ENCODE peak calls at places on chromosomes 5 and 9, in six cellular contexts. B is foreskin fibroblast, P is heart right ventricle, C is B cell, X is ovary, E is right lobe of liver. F is an unnamed sample.

GRCh38 chr5:153584561-153585359 is 94.3 kb downstream of the GRIA1 start:
- DNase-seq in C (no peak), X (no peak), P (no peak), B (peak; percentile 38), E (no peak), F (no peak)

GRCh38 chr9:107282268-107282667 is 811 bp upstream of the RAD23B start:
- DNase-seq in P (no peak), E (no peak), C (no peak), X (no peak), B (no peak), F (no peak)

GRCh38 chr9:129258124-129258822 is 80.2 kb upstream of the IER5L start:
- DNase-seq in E (peak; percentile 81), X (peak; percentile 97), P (peak; percentile 91), B (peak; percentile 87), C (peak; percentile 86), F (peak; percentile 82)

GRCh38 chr9:137314561-137315560 is 12.8 kb upstream of the NRARP start:
- DNase-seq in C (peak; percentile 57), B (no peak), P (no peak), X (peak; percentile 30), E (no peak), F (peak; percentile 32)

GRCh38 chr5:107459637-107460036 is 211.1 kb downstream of the EFNA5 start:
- DNase-seq in X (no peak), E (no peak), C (no peak), B (no peak), P (no peak), F (no peak)

GRCh38 chr5:135188233-135188909 is 154.3 kb upstream of the PITX1 start:
- DNase-seq in P (no peak), X (no peak), E (no peak), B (no peak), C (no peak), F (no peak)

GRCh38 chr9:70367305-70367930 is 47.0 kb downstream of the KLF9 start:
- DNase-seq in C (no peak), P (no peak), B (peak; percentile 21), E (no peak), X (no peak), F (no peak)

GRCh38 chr5:34001231-34001935 is 6.5 kb downstream of the AMACR start:
- DNase-seq in B (no peak), X (no peak), C (no peak), P (no peak), E (peak; percentile 83), F (no peak)

GRCh38 chr5:40436535-40437237 is 243.0 kb upstream of the PTGER4 start:
- DNase-seq in B (no peak), P (no peak), X (no peak), E (no peak), C (peak; percentile 31), F (peak; percentile 44)

GRCh38 chr5:41788800-41789395 is 81.3 kb downstream of the OXCT1 start:
- DNase-seq in X (no peak), P (peak; percentile 16), C (no peak), B (peak; percentile 25), E (no peak), F (no peak)

GRCh38 chr9:124164800-124165199 is 92.9 kb upstream of the NEK6 start:
- DNase-seq in P (peak; percentile 8), B (no peak), X (no peak), C (no peak), E (no peak), F (no peak)

GRCh38 chr9:129253820-129254381 is 75.8 kb upstream of the IER5L start:
- DNase-seq in P (peak; percentile 82), E (no peak), C (no peak), X (peak; percentile 92), B (no peak), F (no peak)

GRCh38 chr5:178690208-178690607 is 40.3 kb downstream of the ZNF354A start:
- DNase-seq in X (no peak), P (no peak), C (no peak), E (no peak), B (no peak), F (no peak)

GRCh38 chr5:157343842-157344790 is 78.2 kb downstream of the CYFIP2 start:
- DNase-seq in X (no peak), C (no peak), B (no peak), P (no peak), E (no peak), F (no peak)

GRCh38 chr9:6512085-6512657 is 99.2 kb downstream of the UHRF2 start:
- DNase-seq in X (no peak), C (no peak), P (no peak), B (no peak), E (no peak), F (no peak)

GRCh38 chr5:37370550-37370863 is 399 bp downstream of the NUP155 start:
- DNase-seq in X (no peak), P (no peak), E (no peak), B (no peak), C (no peak), F (no peak)

GRCh38 chr9:33751536-33752129 is 43.7 kb upstream of the PRSS3 start:
- DNase-seq in C (no peak), E (no peak), P (no peak), X (no peak), B (no peak), F (no peak)

GRCh38 chr9:107927276-107927675 is 437.7 kb upstream of the KLF4 start:
- DNase-seq in P (no peak), B (no peak), X (no peak), C (no peak), E (no peak), F (no peak)

GRCh38 chr9:126822278-126822677 is 17.4 kb downstream of the ZBTB43 start:
- DNase-seq in P (no peak), X (no peak), B (no peak), E (no peak), C (no peak), F (no peak)

GRCh38 chr9:42388146-42388690 is 204.8 kb downstream of the SPATA31A6 start:
- DNase-seq in B (no peak), P (no peak), X (no peak), E (no peak), C (peak; percentile 21), F (no peak)

GRCh38 chr5:38608877-38609276 is 52.4 kb upstream of the LIFR start:
- DNase-seq in E (no peak), B (no peak), X (no peak), C (no peak), P (no peak), F (no peak)

DNA sequence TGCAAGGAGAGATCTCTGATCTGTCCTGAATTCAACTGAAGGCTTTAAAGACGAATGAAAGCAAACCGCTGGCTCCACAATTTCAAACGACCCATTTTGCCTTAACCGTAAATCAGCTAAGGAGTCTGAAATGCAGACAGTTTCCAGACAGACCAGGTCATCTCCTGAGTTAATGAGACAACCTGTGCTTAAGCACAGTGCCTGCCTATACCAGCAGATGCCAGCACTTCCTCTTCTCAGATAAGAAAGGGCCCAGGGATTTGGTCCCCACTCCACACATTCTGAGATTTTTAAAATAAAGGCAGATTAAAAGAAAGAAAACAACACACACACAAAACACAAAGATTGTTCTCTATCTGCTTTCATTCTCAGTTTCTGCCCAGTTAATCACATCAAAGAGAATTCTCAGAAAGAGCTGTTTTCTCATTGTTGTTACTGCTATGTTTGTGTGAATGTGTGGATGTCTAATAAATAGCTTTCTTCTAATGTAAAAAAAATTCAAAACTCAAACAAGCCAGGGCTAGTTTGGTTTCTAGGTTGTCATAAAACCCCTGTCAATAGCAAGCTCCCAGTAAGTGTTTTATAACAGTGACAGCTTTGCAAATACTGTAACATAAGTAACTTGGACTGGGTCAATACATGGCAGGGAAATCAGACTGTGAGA is 157.7 kb upstream of the SLC24A2 start:
- DNase-seq in X (no peak), E (no peak), C (peak; percentile 27), B (peak; percentile 57), P (no peak), F (no peak)
- TF ChIP-seq CTCF in X (no peak), E (no peak), C (peak; percentile 19), B (peak; percentile 41), P (peak; percentile 37), F (peak; percentile 20)

GRCh38 chr5:158769702-158770101 is 330.0 kb downstream of the EBF1 start:
- DNase-seq in C (no peak), E (no peak), X (no peak), P (no peak), B (no peak), F (no peak)

GRCh38 chr5:158765407-158765806 is 334.3 kb downstream of the EBF1 start:
- DNase-seq in B (no peak), C (no peak), P (no peak), E (no peak), X (no peak), F (no peak)

GRCh38 chr5:158773151-158773550 is 326.6 kb downstream of the EBF1 start:
- DNase-seq in E (no peak), B (no peak), X (no peak), P (no peak), C (no peak), F (no peak)

GRCh38 chr5:158769079-158769478 is 330.6 kb downstream of the EBF1 start:
- DNase-seq in E (no peak), B (no peak), P (no peak), X (no peak), C (no peak), F (no peak)

DNA sequence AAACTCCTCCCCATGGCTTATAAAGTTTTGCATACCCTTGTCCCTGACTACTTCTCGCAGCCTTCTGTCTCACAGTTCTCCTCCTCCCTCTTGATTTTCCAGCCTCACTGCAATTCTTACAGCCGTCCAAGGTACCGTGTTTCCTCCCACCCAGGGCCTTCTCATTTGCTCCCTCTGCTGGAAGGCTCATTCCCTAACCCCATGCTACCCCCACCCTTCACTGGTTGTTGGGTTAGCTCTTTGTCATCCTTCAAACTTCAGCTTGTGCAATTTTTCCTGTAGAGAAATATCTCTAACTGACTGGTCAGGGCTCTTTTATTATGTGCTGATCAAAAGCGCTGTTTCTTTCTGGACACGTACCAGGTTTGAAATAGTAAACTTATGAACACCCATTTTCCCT is 329.2 kb downstream of the EBF1 start:
- DNase-seq in P (no peak), B (no peak), C (no peak), E (no peak), X (no peak), F (no peak)
- TF ChIP-seq CTCF in P (peak; percentile 21), B (no peak), C (no peak), E (no peak), X (no peak), F (no peak)

DNA sequence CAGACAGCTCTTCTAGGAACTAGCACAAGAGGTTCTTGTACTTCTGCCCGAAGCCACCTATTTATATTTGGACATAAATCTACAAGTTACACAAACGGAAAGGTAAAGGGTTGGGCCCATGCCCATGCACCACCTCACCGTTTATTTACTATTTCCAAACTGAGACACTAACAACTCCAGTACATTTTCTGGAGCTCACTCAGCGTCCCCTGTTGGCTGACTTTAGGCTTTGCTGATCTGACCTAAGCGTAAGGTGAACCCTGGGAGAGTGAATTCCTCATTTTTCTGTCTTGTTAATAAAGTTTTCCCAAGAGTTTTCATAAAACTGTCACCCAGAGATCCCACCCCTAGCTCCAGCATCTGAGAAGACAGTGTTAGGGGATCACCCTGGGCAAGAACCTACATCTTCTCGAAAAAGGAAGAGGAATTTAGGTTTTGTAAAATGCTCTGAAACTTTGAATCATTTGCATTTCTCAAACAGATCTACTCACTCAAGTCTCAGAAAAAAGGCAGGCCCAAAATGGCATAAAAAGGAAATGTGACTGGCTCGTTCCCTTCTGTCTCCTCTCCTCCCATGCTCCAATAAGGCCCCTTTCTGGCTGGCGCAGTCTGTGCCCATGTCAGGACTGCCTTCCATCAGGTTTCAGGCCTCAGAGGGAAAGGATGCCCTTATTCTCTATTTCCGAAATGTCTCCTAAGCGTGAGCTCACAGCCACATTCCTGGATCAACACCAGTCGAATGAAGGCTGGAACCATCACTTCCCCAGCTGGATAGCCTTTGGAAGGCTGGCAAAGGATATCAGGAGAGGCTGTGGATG is 201.3 kb downstream of the FANCC start:
- DNase-seq in E (no peak), B (no peak), P (no peak), X (no peak), C (no peak), F (no peak)
- TF ChIP-seq CTCF in E (no peak), B (no peak), P (peak; percentile 41), X (no peak), C (no peak), F (no peak)

GRCh38 chr9:133238851-133239532 is 29.9 kb upstream of the OBP2B start:
- DNase-seq in B (peak; percentile 35), E (peak; percentile 49), P (peak; percentile 72), X (peak; percentile 84), C (peak; percentile 77), F (peak; percentile 65)
- TF ChIP-seq CTCF in B (peak; percentile 42), E (peak; percentile 36), P (peak; percentile 86), X (peak; percentile 68), C (peak; percentile 70), F (peak; percentile 62)